ENCODE peak calls at places on chromosomes 2 and 18, in six cellular contexts. G is PC-3; T is DND-41; C is fibroblast of lung; A is CD4-positive, alpha-beta T cell; N is D721Med. O is an unnamed sample.

GRCh38 chr2:191345788-191346187 is 100.6 kb downstream of the MYO1B start:
- DNase-seq in G (peak; percentile 50), N (no peak), C (peak; percentile 77), T (no peak), A (no peak), O (no peak)

GRCh38 chr18:22713511-22713910 is 219.6 kb upstream of the RBBP8 start:
- DNase-seq in N (no peak), T (no peak), G (no peak), C (peak; percentile 61), A (no peak), O (no peak)

GRCh38 chr2:218419630-218420216 is 800 bp downstream of the VIL1 start:
- DNase-seq in N (peak; percentile 6), C (no peak), G (no peak), A (no peak), T (no peak), O (no peak)

GRCh38 chr2:212330263-212330662 is 208.3 kb downstream of the ERBB4 start:
- DNase-seq in N (no peak), C (no peak), A (no peak), T (no peak), G (no peak), O (no peak)

GRCh38 chr2:12712871-12713270 is 3.9 kb upstream of the TRIB2 start:
- DNase-seq in A (no peak), T (no peak), N (no peak), G (no peak), C (no peak), O (no peak)

GRCh38 chr2:26161926-26162325 is 11.0 kb upstream of the GAREM2 start:
- DNase-seq in C (no peak), N (no peak), G (no peak), T (no peak), A (no peak), O (no peak)

GRCh38 chr2:158667567-158667966 is 127.5 kb upstream of the DAPL1 start:
- DNase-seq in G (peak; percentile 66), A (no peak), C (peak; percentile 94), N (no peak), T (no peak), O (no peak)

GRCh38 chr2:237299897-237300296 is 114.1 kb downstream of the COL6A3 start:
- DNase-seq in G (peak; percentile 89), C (peak; percentile 100), N (no peak), T (no peak), A (no peak), O (no peak)

GRCh38 chr2:33219850-33220275 is 256.6 kb upstream of the RASGRP3 start:
- DNase-seq in C (peak; percentile 60), T (no peak), A (no peak), G (peak; percentile 46), N (no peak), O (no peak)

GRCh38 chr2:203669820-203670219 is 36.6 kb upstream of the CD28 start:
- DNase-seq in G (no peak), N (no peak), T (no peak), C (peak; percentile 91), A (no peak), O (no peak)

GRCh38 chr18:45416168-45416567 is 199.1 kb upstream of the SLC14A2 start:
- DNase-seq in A (no peak), G (no peak), T (no peak), C (peak; percentile 55), N (no peak), O (no peak)

GRCh38 chr2:209566250-209566649 is 142.4 kb downstream of the MAP2 start:
- DNase-seq in T (no peak), N (no peak), G (no peak), C (no peak), A (no peak), O (no peak)

GRCh38 chr2:142140434-142140845 is 9.6 kb upstream of the LRP1B start:
- DNase-seq in T (no peak), N (no peak), G (peak; percentile 65), A (no peak), C (no peak), O (no peak)

GRCh38 chr18:74251297-74252031 is 40.3 kb downstream of the CYB5A start:
- DNase-seq in G (peak; percentile 27), A (no peak), T (no peak), C (peak; percentile 48), N (no peak), O (no peak)

GRCh38 chr18:22563098-22563707 is 145.5 kb upstream of the CTAGE1 start:
- DNase-seq in T (peak; percentile 9), A (no peak), C (peak; percentile 95), G (peak; percentile 93), N (no peak), O (peak; percentile 57)

GRCh38 chr2:43462866-43463641 is 132.8 kb downstream of the THADA start:
- DNase-seq in A (no peak), T (no peak), N (no peak), C (no peak), G (peak; percentile 49), O (no peak)

GRCh38 chr2:173288561-173288960 is 66.1 kb upstream of the CDCA7 start:
- DNase-seq in C (peak; percentile 83), A (no peak), G (peak; percentile 65), N (no peak), T (no peak), O (no peak)

GRCh38 chr2:174180165-174180724 is 68.1 kb downstream of the OLA1 start:
- DNase-seq in C (no peak), A (no peak), T (no peak), G (peak; percentile 19), N (no peak), O (no peak)

GRCh38 chr18:57116598-57117132 is 30.2 kb upstream of the BOD1L2 start:
- DNase-seq in A (no peak), N (no peak), T (no peak), G (no peak), C (no peak), O (no peak)

GRCh38 chr2:204051476-204051875 is 114.9 kb downstream of the ICOS start:
- DNase-seq in C (no peak), N (no peak), G (peak; percentile 40), T (no peak), A (no peak), O (no peak)

GRCh38 chr2:73089270-73090030 is 17.9 kb upstream of the SFXN5 start:
- DNase-seq in A (no peak), N (no peak), C (peak; percentile 100), G (peak; percentile 95), T (no peak), O (no peak)

GRCh38 chr2:237256845-237257244 is 157.1 kb downstream of the COL6A3 start:
- DNase-seq in T (no peak), N (no peak), G (peak; percentile 51), C (peak; percentile 83), A (no peak), O (no peak)

GRCh38 chr2:105406221-105406620 is 7.4 kb upstream of the FHL2 start:
- DNase-seq in C (peak; percentile 96), N (no peak), G (peak; percentile 64), T (no peak), A (no peak), O (no peak)

GRCh38 chr2:240566203-240567136 is 1.8 kb upstream of the RNPEPL1 start:
- DNase-seq in T (peak; percentile 94), G (peak; percentile 81), N (no peak), C (peak; percentile 75), A (peak; percentile 92), O (peak; percentile 92)

GRCh38 chr2:240569523-240569997 is 1.3 kb downstream of the RNPEPL1 start:
- DNase-seq in A (no peak), C (no peak), N (no peak), G (no peak), T (peak; percentile 44), O (no peak)

GRCh38 chr2:240567137-240567871 is 980 bp upstream of the RNPEPL1 start:
- DNase-seq in T (peak; percentile 24), A (peak; percentile 46), C (no peak), N (no peak), G (no peak), O (no peak)

GRCh38 chr2:240568678-240569522 is 616 bp downstream of the RNPEPL1 start:
- DNase-seq in G (peak; percentile 66), N (no peak), C (peak; percentile 62), A (peak; percentile 30), T (peak; percentile 69), O (peak; percentile 72)

DNA sequence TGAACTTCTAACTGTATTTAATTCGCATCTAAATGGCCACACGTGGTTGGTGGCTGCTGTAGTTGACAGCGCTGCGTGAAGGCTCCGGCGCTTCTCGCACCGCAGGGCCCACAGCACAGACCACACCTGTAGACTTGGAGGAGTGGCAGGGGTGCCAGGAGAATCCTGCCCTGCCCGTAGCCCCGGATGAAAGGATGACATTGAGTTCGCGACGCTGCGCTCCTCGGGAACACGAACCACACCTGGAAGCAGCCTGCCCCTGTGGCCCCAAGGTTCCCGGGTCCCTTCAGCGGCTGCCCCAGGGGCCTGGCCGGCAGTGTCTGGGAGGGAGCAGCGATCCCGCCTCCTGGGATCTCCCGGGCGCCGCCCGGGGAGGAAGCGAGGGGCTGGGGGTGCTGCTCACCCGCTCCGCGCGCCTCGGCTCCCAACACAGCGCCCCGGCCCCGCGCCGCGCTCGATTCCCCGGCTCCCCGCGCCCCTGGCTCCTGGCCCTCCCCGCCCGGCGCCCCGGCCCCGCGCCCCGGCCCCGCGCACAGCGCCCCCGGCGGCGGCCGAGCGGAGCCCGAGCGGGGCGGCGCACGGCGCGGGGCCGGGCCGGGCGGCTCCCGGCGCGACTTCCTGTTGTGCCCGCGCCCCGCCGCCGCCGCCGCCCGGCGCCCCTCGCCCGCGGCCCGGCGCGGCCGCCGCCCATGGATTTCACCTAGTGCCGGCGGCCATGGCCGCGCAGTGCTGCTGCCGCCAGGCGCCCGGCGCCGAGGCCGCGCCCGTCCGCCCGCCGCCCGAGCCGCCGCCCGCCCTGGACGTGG is at the start of gene RNPEPL1:
- DNase-seq in G (peak; percentile 44), C (peak; percentile 29), N (no peak), A (peak; percentile 41), T (peak; percentile 61), O (peak; percentile 77)
- TF ChIP-seq CTCF in G (no peak), C (no peak), N (no peak), A (no peak), T (peak; percentile 10), O (no peak)

GRCh38 chr2:234564719-234565118 is 67.8 kb upstream of the ARL4C start:
- DNase-seq in A (no peak), T (no peak), G (peak; percentile 16), C (peak; percentile 66), N (no peak), O (no peak)
- TF ChIP-seq CTCF in A (no peak), T (no peak), G (peak; percentile 34), C (peak; percentile 59), N (no peak), O (no peak)

DNA sequence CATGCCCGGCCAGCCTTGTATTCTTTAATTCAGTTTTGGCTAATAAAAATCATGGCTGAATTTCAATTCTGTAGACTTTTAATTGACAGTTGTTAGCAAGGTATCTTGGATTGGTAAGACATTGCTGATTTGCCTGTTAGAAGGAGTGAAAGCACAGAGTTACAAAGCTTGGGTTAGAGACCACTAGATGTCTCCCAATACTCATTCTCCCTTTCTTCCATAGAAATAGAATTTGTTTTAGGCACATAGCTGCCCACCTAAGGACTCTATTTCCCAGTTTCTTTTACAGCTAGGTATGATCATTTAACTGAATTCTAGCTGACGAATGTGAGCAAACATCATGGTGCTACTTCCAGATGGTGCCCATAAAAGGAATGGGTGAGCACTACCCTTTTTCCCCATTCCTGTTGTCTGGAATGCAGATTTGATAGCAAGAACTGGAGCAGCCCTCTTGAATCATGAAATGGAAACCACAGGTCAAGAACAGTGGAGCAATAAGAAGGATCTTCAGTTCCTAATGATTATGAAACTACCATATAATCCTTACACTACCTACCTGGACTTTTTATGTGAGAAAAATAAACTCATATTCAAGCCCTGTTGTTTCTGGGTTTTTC is 17.5 kb downstream of the PECR start:
- DNase-seq in N (no peak), C (peak; percentile 82), A (no peak), G (no peak), T (no peak), O (no peak)
- TF ChIP-seq CTCF in N (peak; percentile 29), C (peak; percentile 8), A (peak; percentile 37), G (peak; percentile 23), T (peak; percentile 24), O (no peak)

GRCh38 chr2:117323341-117323740 is 491.1 kb upstream of the DDX18 start:
- DNase-seq in C (no peak), T (no peak), A (no peak), G (no peak), N (no peak), O (no peak)

GRCh38 chr2:117321816-117322215 is 492.7 kb upstream of the DDX18 start:
- DNase-seq in A (no peak), N (no peak), T (no peak), C (no peak), G (no peak), O (no peak)
- TF ChIP-seq CTCF in A (no peak), N (no peak), T (no peak), C (no peak), G (no peak), O (no peak)